ENCODE peak calls at places on chromosomes 1 and 21, in five cellular contexts. Y, R, P, O and E are unnamed samples.

GRCh38 chr1:209577346-209577745 is 6.2 kb upstream of the CAMK1G start:
- DNase-seq in R (no peak), P (no peak), Y (no peak), O (no peak), E (no peak)

GRCh38 chr1:201112173-201112731 is at the start of gene CACNA1S:
- DNase-seq in Y (no peak), P (no peak), O (no peak), R (no peak), E (no peak)

GRCh38 chr1:3323021-3323790 is 131.3 kb upstream of the ARHGEF16 start:
- DNase-seq in O (no peak), R (no peak), P (no peak), Y (no peak), E (no peak)

GRCh38 chr1:110138956-110139355 is 11.3 kb upstream of the SLC6A17 start:
- DNase-seq in P (no peak), R (no peak), Y (no peak), O (no peak), E (no peak)

GRCh38 chr1:154951901-154952657 is 3.8 kb downstream of the PBXIP1 start:
- DNase-seq in O (peak; percentile 69), P (no peak), R (no peak), Y (peak; percentile 55), E (no peak)

GRCh38 chr21:34909492-34910292 is 139.4 kb downstream of the RUNX1 start:
- DNase-seq in O (no peak), R (no peak), P (no peak), Y (no peak), E (no peak)

GRCh38 chr1:54851406-54851805 is 35.6 kb downstream of the DHCR24 start:
- DNase-seq in R (no peak), P (no peak), O (no peak), Y (no peak), E (no peak)

GRCh38 chr1:170967042-170967910 is 31.9 kb downstream of the MROH9 start:
- DNase-seq in O (no peak), P (peak; percentile 48), Y (no peak), R (no peak), E (no peak)

GRCh38 chr1:168135982-168136708 is 585 bp downstream of the GPR161 start:
- DNase-seq in P (peak; percentile 45), Y (no peak), R (no peak), O (no peak), E (peak; percentile 41)

GRCh38 chr1:221741364-221741970 is 422 bp downstream of the DUSP10 start:
- DNase-seq in Y (no peak), P (peak; percentile 84), R (no peak), O (no peak), E (peak; percentile 39)

GRCh38 chr1:45953934-45954333 is 150.5 kb downstream of the MAST2 start:
- DNase-seq in Y (no peak), R (no peak), O (no peak), P (no peak), E (no peak)

GRCh38 chr1:240768979-240769378 is 157.0 kb upstream of the GREM2 start:
- DNase-seq in P (no peak), R (no peak), Y (no peak), O (no peak), E (no peak)

GRCh38 chr1:56709269-56709880 is 64.3 kb downstream of the PRKAA2 start:
- DNase-seq in Y (no peak), P (peak; percentile 73), R (no peak), O (no peak), E (peak; percentile 13)

GRCh38 chr1:60213253-60213652 is 139.7 kb upstream of the C1orf87 start:
- DNase-seq in R (no peak), O (no peak), Y (no peak), P (peak; percentile 35), E (no peak)

GRCh38 chr1:240528566-240528965 is 83.4 kb downstream of the GREM2 start:
- DNase-seq in R (no peak), Y (no peak), P (peak; percentile 37), O (no peak), E (no peak)

GRCh38 chr1:46013566-46013965 is 118.9 kb downstream of the PIK3R3 start:
- DNase-seq in P (no peak), R (no peak), O (no peak), Y (no peak), E (no peak)

GRCh38 chr1:245483247-245483646 is 328.5 kb downstream of the KIF26B start:
- DNase-seq in O (no peak), Y (no peak), R (no peak), P (no peak), E (no peak)

GRCh38 chr1:197526736-197527371 is 248.4 kb downstream of the DENND1B start:
- DNase-seq in O (no peak), Y (no peak), R (no peak), P (peak; percentile 73), E (no peak)

GRCh38 chr1:44808938-44809917 is 905 bp downstream of the BTBD19 start:
- DNase-seq in P (no peak), O (peak; percentile 92), Y (peak; percentile 84), R (no peak), E (peak; percentile 69)

GRCh38 chr1:73194965-73195364 is 912.6 kb upstream of the NEGR1 start:
- DNase-seq in R (no peak), Y (no peak), P (no peak), O (no peak), E (no peak)

GRCh38 chr1:235953801-235954200 is 87.1 kb upstream of the LYST start:
- DNase-seq in Y (no peak), P (no peak), R (no peak), O (no peak), E (no peak)

GRCh38 chr1:31029031-31029430 is 36.5 kb downstream of the PUM1 start:
- DNase-seq in P (no peak), O (no peak), R (no peak), Y (no peak), E (no peak)

GRCh38 chr1:172287207-172287606 is 133.3 kb upstream of the C1orf105 start:
- DNase-seq in P (no peak), R (peak; percentile 35), Y (no peak), O (no peak), E (peak; percentile 75)

GRCh38 chr1:207713529-207713928 is 38.3 kb upstream of the CD46 start:
- DNase-seq in P (no peak), Y (no peak), O (no peak), R (no peak), E (no peak)

GRCh38 chr1:67840449-67840848 is 7.2 kb upstream of the GNG12 start:
- DNase-seq in O (no peak), Y (no peak), P (no peak), R (no peak), E (no peak)

GRCh38 chr1:106768501-106768900 is 288.0 kb upstream of the PRMT6 start:
- DNase-seq in P (no peak), O (no peak), R (no peak), Y (no peak), E (no peak)

GRCh38 chr1:231155808-231156207 is 6.0 kb upstream of the TRIM67 start:
- DNase-seq in P (no peak), Y (no peak), R (no peak), O (no peak), E (no peak)

GRCh38 chr1:222171005-222171404 is 376.9 kb downstream of the HHIPL2 start:
- DNase-seq in R (no peak), O (no peak), Y (no peak), P (peak; percentile 38), E (no peak)

GRCh38 chr1:17875882-17876280 is 120.7 kb downstream of the ACTL8 start:
- DNase-seq in P (no peak), O (no peak), Y (no peak), R (no peak), E (no peak)

GRCh38 chr1:27391511-27392095 is 819 bp upstream of the GPR3 start:
- DNase-seq in R (no peak), Y (no peak), P (peak; percentile 80), O (no peak), E (peak; percentile 72)

GRCh38 chr21:41161428-41161827 is 6.5 kb upstream of the BACE2 start:
- DNase-seq in Y (no peak), R (no peak), O (no peak), P (no peak), E (no peak)

GRCh38 chr1:78070210-78070609 is 24.4 kb downstream of the GIPC2 start:
- DNase-seq in Y (no peak), O (no peak), P (peak; percentile 18), R (no peak), E (no peak)

GRCh38 chr21:24032709-24033232 is 1574.5 kb downstream of the MRPL39 start:
- DNase-seq in P (no peak), Y (no peak), O (no peak), R (no peak), E (no peak)

GRCh38 chr1:150575518-150576366 is 3.7 kb downstream of the MCL1 start:
- DNase-seq in R (no peak), P (peak; percentile 64), O (no peak), Y (no peak), E (no peak)

GRCh38 chr1:182095946-182096345 is 34.4 kb upstream of the ZNF648 start:
- DNase-seq in O (no peak), R (no peak), P (no peak), Y (no peak), E (no peak)

GRCh38 chr21:31045841-31046240 is 7.6 kb upstream of the KRTAP19-8 start:
- DNase-seq in P (no peak), R (no peak), O (no peak), Y (no peak), E (no peak)

GRCh38 chr1:16111771-16112557 is 38.5 kb upstream of the FAM131C start:
- DNase-seq in O (no peak), Y (no peak), P (no peak), R (no peak), E (peak; percentile 55)

GRCh38 chr1:67561704-67562113 is 123.3 kb upstream of the GADD45A start:
- DNase-seq in P (peak; percentile 80), Y (peak; percentile 78), R (peak; percentile 76), O (peak; percentile 91), E (peak; percentile 81)

GRCh38 chr1:206581571-206581981 is 30.7 kb downstream of the EIF2D start:
- DNase-seq in Y (peak; percentile 65), P (no peak), O (peak; percentile 75), R (no peak), E (no peak)

GRCh38 chr1:197081117-197081753 is 14.2 kb upstream of the F13B start:
- DNase-seq in P (no peak), O (no peak), Y (no peak), R (no peak), E (no peak)